ENCODE peak calls at places on chromosomes 12 and 14, in six cellular contexts. O, N, A, K, H and R are unnamed samples.

GRCh38 chr14:66636240-66636639 is 128.3 kb downstream of the GPHN start:
- DNase-seq in N (no peak), K (no peak), O (no peak), H (no peak), A (no peak), R (no peak)

GRCh38 chr14:101870273-101870939 is 94.0 kb upstream of the DYNC1H1 start:
- DNase-seq in K (no peak), H (no peak), A (no peak), O (no peak), N (no peak), R (no peak)

GRCh38 chr12:8709124-8709830 is 11.5 kb downstream of the RIMKLB start:
- DNase-seq in N (no peak), H (no peak), K (no peak), O (no peak), A (no peak), R (no peak)

GRCh38 chr12:98352218-98352811 is 163.1 kb upstream of the TMPO start:
- DNase-seq in A (no peak), K (no peak), O (no peak), H (peak), N (no peak), R (no peak)

GRCh38 chr14:58637391-58638230 is at the start of gene DACT1:
- DNase-seq in H (peak), K (peak), A (peak), O (peak), N (peak), R (peak)

GRCh38 chr14:97458302-97459137 is 661.3 kb downstream of the VRK1 start:
- DNase-seq in N (no peak), K (no peak), A (no peak), O (peak), H (no peak), R (no peak)

GRCh38 chr12:95083938-95084337 is 10.5 kb upstream of the NR2C1 start:
- DNase-seq in O (no peak), A (no peak), H (peak), N (no peak), K (no peak), R (no peak)

GRCh38 chr12:81644503-81644902 is 114.6 kb downstream of the PPFIA2 start:
- DNase-seq in H (peak), A (no peak), N (no peak), K (no peak), O (no peak), R (no peak)

GRCh38 chr12:65612440-65612839 is 211.8 kb upstream of the HMGA2 start:
- DNase-seq in A (no peak), H (peak), O (peak), N (no peak), K (no peak), R (no peak)

GRCh38 chr12:94244165-94245133 is 96.1 kb downstream of the PLXNC1 start:
- DNase-seq in N (no peak), A (no peak), O (no peak), K (no peak), H (no peak), R (peak)

GRCh38 chr14:39365354-39365753 is 66.9 kb downstream of the FBXO33 start:
- DNase-seq in H (no peak), O (no peak), A (no peak), N (no peak), K (no peak), R (no peak)

GRCh38 chr12:109387425-109388166 is 39.9 kb downstream of the MYO1H start:
- DNase-seq in O (no peak), H (peak), A (no peak), K (peak), N (no peak), R (no peak)

GRCh38 chr12:85273411-85274075 is 6.5 kb upstream of the ALX1 start:
- DNase-seq in N (no peak), K (no peak), H (no peak), A (no peak), O (no peak), R (no peak)

GRCh38 chr14:34013714-34014055 is 62.8 kb upstream of the EGLN3 start:
- DNase-seq in A (no peak), N (no peak), K (no peak), H (no peak), O (no peak), R (no peak)

GRCh38 chr14:75794615-75795038 is 133.6 kb downstream of the TTLL5 start:
- DNase-seq in A (no peak), O (no peak), H (peak), K (no peak), N (no peak), R (no peak)

GRCh38 chr12:27332407-27333310 is at the start of gene BMAL2:
- DNase-seq in N (peak), A (peak), O (peak), K (peak), H (peak), R (peak)

GRCh38 chr14:51342226-51342625 is 102.2 kb downstream of the TMX1 start:
- DNase-seq in K (no peak), O (no peak), A (no peak), H (peak), N (no peak), R (no peak)

GRCh38 chr14:97626088-97626487 is 828.9 kb downstream of the VRK1 start:
- DNase-seq in H (no peak), K (no peak), A (no peak), N (no peak), O (no peak), R (no peak)

GRCh38 chr12:108432423-108432822 is 82.7 kb upstream of the FICD start:
- DNase-seq in A (no peak), K (no peak), H (no peak), N (no peak), O (no peak), R (no peak)

GRCh38 chr14:99224116-99224910 is 47.7 kb downstream of the BCL11B start:
- DNase-seq in A (no peak), H (no peak), N (no peak), O (no peak), K (peak), R (no peak)
- TF ChIP-seq CTCF in A (no peak), H (no peak), N (no peak), O (no peak), K (no peak), R (no peak)

DNA sequence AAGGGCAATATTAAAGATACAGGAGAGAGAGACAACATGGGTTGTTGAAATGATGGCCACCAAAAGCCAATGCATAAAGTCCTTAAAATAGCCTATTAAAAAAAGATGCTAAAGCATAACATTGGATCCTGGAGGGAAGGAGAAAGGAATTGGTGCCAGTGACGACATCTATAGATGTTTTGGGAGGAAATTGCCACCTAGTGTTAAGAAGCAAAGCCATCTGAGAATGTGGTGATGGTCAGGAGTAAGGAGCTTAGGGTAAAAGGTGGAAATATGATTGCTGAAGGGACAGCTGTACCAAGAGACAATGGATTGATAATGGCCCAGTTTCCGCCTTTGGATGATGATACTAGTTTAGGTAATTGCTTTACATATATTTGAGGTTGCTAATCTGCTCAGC is 85.1 kb downstream of the TMEM30B start:
- DNase-seq in O (no peak), N (no peak), K (no peak), A (no peak), H (no peak), R (no peak)
- TF ChIP-seq CTCF in O (no peak), N (no peak), K (no peak), A (no peak), H (no peak), R (no peak)

GRCh38 chr14:56117765-56118610 is at the start of gene PELI2:
- DNase-seq in N (peak), O (peak), A (peak), H (peak), K (peak), R (peak)
- TF ChIP-seq CTCF in N (peak), O (no peak), A (no peak), H (peak), K (peak), R (no peak)

DNA sequence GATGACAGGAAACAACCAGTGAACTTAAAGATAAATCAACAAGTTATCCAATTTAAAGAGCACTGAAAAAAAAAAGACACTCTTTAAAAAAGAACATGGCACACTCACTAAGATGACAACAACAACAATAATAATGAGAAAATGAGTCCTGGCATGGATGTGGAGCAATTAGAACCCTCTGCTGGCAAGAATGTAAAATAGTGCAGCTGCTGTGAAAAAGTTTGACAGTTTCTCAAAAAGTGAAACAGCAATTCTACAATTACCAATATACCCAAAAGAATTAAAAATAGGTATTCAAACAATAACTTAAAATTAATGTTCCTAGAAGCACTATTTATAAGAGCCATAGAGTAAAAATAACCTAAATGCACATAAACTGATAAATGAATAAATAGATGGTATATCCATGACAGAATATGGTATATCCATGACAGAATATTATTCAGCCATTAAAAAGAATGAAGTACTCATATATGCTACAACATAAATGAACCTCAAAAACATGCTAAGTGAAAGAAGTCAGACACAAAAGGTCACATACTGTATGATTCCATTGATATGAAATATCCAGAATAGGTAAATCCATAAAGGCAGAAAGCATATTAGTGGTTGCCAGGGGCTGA is 49.1 kb upstream of the GPHB5 start:
- DNase-seq in K (no peak), A (no peak), N (no peak), H (no peak), O (no peak), R (no peak)
- TF ChIP-seq CTCF in K (no peak), A (no peak), N (no peak), H (no peak), O (no peak), R (no peak)

GRCh38 chr14:105485720-105486332 is 860 bp upstream of the CRIP1 start:
- DNase-seq in K (peak), N (no peak), H (no peak), A (no peak), O (peak), R (no peak)
- TF ChIP-seq CTCF in K (peak), N (peak), H (peak), A (peak), O (no peak), R (peak)